ENCODE peak calls at places on chromosomes 12 and 14, in six cellular contexts. I, K, Y, J, M and N are unnamed samples.
A peak's percentile ranks its signal among the peaks of the same experiment; 100 is the strongest.

GRCh38 chr12:8057291-8057690 is 8.9 kb downstream of the C3AR1 start:
- DNase-seq in M (no peak), I (no peak), J (no peak), K (no peak), Y (no peak), N (no peak)

GRCh38 chr14:83433618-83434017 is 1900.0 kb upstream of the SEL1L start:
- DNase-seq in J (no peak), Y (no peak), I (no peak), M (no peak), K (peak; percentile 72), N (no peak)

GRCh38 chr14:80974338-80975078 is 19.1 kb downstream of the TSHR start:
- DNase-seq in I (no peak), M (no peak), K (no peak), Y (no peak), J (peak; percentile 37), N (peak; percentile 91)

GRCh38 chr12:132471011-132471857 is 18.7 kb upstream of the FBRSL1 start:
- DNase-seq in J (no peak), K (no peak), I (no peak), M (no peak), Y (no peak), N (no peak)

GRCh38 chr12:115349711-115350110 is 665.7 kb upstream of the TBX3 start:
- DNase-seq in M (no peak), Y (no peak), K (peak; percentile 34), I (no peak), J (no peak), N (no peak)

GRCh38 chr12:93318720-93319522 is 58.8 kb upstream of the NUDT4 start:
- DNase-seq in I (no peak), Y (no peak), J (no peak), K (no peak), M (no peak), N (no peak)

GRCh38 chr12:81644503-81644902 is 114.6 kb downstream of the PPFIA2 start:
- DNase-seq in I (no peak), J (no peak), M (no peak), K (peak; percentile 36), Y (no peak), N (peak; percentile 48)

GRCh38 chr12:45794422-45794821 is 64.9 kb downstream of the ARID2 start:
- DNase-seq in M (no peak), Y (no peak), I (no peak), J (no peak), K (no peak), N (no peak)

GRCh38 chr14:36426836-36427235 is 93.2 kb downstream of the NKX2-1 start:
- DNase-seq in Y (no peak), J (no peak), K (no peak), I (no peak), M (no peak), N (no peak)

GRCh38 chr14:94864421-94865195 is 94.7 kb upstream of the GSC start:
- DNase-seq in K (no peak), M (peak; percentile 28), Y (no peak), J (no peak), I (no peak), N (no peak)

GRCh38 chr12:103530352-103530751 is 34.6 kb upstream of the C12orf42 start:
- DNase-seq in Y (no peak), J (no peak), K (no peak), M (no peak), I (no peak), N (no peak)

GRCh38 chr12:62693291-62694040 is 226.8 kb downstream of the MON2 start:
- DNase-seq in I (no peak), J (peak; percentile 24), M (no peak), Y (no peak), K (peak; percentile 49), N (no peak)

GRCh38 chr12:43226151-43226550 is 325.9 kb downstream of the ADAMTS20 start:
- DNase-seq in I (no peak), M (no peak), Y (no peak), J (no peak), K (no peak), N (no peak)

DNA sequence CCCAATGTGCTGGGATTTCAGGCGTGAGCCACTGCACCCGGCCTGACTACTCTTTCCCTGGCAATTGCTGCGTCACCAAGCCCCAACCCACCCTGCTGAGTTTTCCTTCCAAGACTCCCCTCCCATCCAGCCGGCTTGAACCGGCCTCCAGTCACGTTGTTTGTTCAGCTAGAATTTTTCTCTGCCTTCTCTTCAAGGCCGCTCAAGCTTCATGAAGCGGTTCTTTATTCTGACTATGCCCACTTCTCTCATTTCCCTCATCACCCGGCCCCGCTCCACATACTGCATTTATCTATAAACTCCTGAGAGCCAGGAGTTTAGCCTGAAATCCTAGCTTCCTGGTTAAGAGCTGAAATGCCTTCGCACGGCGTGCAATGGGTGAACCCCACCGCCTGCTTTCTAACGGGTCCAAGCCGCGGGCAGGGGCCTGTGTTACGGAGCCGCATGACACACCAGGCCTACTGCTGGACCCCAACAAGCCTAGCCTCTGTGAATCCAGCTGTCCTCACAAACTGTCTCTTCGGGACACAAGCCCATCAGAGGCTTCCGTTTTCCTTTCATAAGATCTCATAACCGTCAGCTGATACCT is 999 bp upstream of the DCAF4 start:
- DNase-seq in J (no peak), I (peak; percentile 75), Y (peak; percentile 37), K (no peak), M (no peak), N (no peak)
- H3K4me3 ChIP-seq in J (peak overlapping the region; percentile 96), I (peak overlapping the region; percentile 64), Y (no peak overlapping the region), K (no peak overlapping the region), M (peak overlapping the region; percentile 86), N (peak overlapping the region; percentile 85)

GRCh38 chr14:100117647-100118376 is 41.6 kb downstream of the DEGS2 start:
- DNase-seq in Y (no peak), J (no peak), K (no peak), M (no peak), I (no peak), N (no peak)
- TF ChIP-seq CTCF in Y (no peak), J (no peak), K (no peak), M (no peak), I (no peak), N (no peak)

DNA sequence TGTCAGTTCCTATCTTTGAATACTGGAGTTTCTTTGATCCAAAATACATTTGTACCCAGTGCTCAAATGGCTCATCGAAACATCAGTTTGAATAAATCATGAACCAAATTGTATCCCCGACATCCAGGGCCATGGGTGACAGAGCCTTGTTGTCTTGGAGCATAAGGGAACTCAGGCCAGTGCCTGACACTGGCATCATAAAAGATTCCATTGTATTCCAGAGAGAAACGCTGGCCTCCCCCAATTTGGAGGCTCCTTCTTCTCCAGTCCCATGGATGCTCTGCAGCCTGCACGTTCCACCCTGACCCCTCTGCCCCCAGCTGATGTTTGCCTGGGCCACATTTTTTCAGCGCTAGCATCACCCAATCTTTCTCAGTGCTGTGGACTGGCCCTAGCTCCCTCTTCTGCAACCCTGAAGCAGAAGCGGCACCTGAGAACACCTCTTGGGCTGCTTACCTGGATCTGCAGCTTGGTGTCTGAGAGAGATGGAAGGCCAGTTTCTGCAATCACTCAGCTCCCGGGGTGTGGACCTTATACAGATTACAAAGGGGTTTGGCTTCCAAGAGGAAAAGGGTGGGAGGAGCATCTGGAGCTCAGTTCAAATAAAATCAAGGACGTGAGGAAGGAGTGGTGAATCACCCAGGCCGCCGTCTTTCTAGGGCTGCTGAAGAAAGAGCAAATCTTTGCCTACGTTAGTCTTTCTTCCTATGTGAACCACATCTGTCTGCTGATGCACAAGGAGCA is at the start of gene RNASE1:
- DNase-seq in I (peak; percentile 43), K (no peak), Y (peak; percentile 81), J (no peak), M (peak; percentile 70), N (no peak)
- H3K4me3 ChIP-seq in I (no peak within 1 kb of the TSS), K (no peak within 1 kb of the TSS), Y (peak within 1 kb of the TSS; percentile 55), J (no peak within 1 kb of the TSS), M (peak within 1 kb of the TSS; percentile 45), N (no peak within 1 kb of the TSS)

GRCh38 chr12:68111995-68112394 is 47.5 kb downstream of the IFNG start:
- DNase-seq in Y (no peak), I (no peak), J (no peak), K (no peak), M (no peak), N (no peak)

GRCh38 chr12:68118096-68118755 is 41.3 kb downstream of the IFNG start:
- DNase-seq in M (no peak), J (no peak), Y (no peak), I (no peak), K (no peak), N (no peak)

GRCh38 chr12:68109444-68110217 is 49.9 kb downstream of the IFNG start:
- DNase-seq in K (no peak), M (no peak), I (no peak), Y (no peak), J (no peak), N (no peak)

GRCh38 chr12:68109001-68109400 is 50.5 kb downstream of the IFNG start:
- DNase-seq in M (no peak), Y (no peak), K (no peak), J (no peak), I (no peak), N (no peak)

DNA sequence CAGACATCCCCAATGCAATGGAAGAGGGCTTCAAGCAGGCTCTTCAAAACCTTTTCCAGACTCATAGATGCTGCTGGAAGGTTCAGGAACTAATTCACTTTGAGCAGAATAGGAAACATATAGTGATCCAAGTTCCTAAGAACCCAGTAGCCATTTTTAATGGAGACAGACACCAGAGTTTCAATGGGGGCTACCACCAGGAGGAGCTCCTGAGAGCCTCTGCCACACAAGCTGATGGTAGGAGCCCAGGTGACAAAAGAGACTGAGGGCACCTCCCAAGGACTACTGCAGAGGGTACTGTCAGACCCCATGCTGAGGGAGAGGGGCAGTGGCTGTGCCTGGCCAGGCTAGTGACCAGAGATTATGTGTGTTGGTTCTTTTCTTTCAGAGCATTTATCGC is 45.9 kb downstream of the IFNG start:
- DNase-seq in I (no peak), K (no peak), J (peak; percentile 22), Y (no peak), M (no peak), N (no peak)
- TF ChIP-seq CTCF in I (no peak), K (no peak), J (peak; percentile 31), Y (no peak), M (no peak), N (peak; percentile 15)